ENCODE peak calls at places on chromosomes 2 and 18, in seven cellular contexts. D, I, N, G, Q, A and U are unnamed samples.

GRCh38 chr18:76991021-76991688 is 141.4 kb downstream of the MBP start:
- DNase-seq in D (no peak), I (no peak), N (no peak), G (no peak), Q (no peak), A (no peak), U (no peak)

GRCh38 chr2:18800240-18800971 is 211.0 kb upstream of the NT5C1B start:
- DNase-seq in D (no peak), I (peak), N (no peak), G (no peak), Q (no peak), A (no peak), U (no peak)

GRCh38 chr18:48023334-48024008 is 93.0 kb upstream of the SMAD2 start:
- DNase-seq in D (peak), I (peak), N (peak), G (no peak), Q (peak), A (peak), U (no peak)

GRCh38 chr2:238158807-238159539 is at the start of gene ERFE:
- DNase-seq in D (peak), I (peak), N (no peak), G (no peak), Q (peak), A (peak), U (no peak)

GRCh38 chr2:144583741-144584453 is 64.0 kb upstream of the ZEB2 start:
- DNase-seq in D (peak), I (no peak), N (peak), G (no peak), Q (peak), A (peak), U (peak)

GRCh38 chr2:29129586-29130281 is 14.5 kb downstream of the CLIP4 start:
- DNase-seq in D (peak), I (peak), N (no peak), G (no peak), Q (peak), A (peak), U (no peak)

GRCh38 chr2:12856934-12857660 is 140.4 kb downstream of the TRIB2 start:
- DNase-seq in D (no peak), I (no peak), N (peak), G (no peak), Q (peak), A (peak), U (peak)

GRCh38 chr2:119480718-119481142 is 43.6 kb downstream of the SCTR start:
- DNase-seq in D (no peak), I (no peak), N (no peak), G (peak), Q (peak), A (peak), U (no peak)

GRCh38 chr18:35458677-35459441 is 38.9 kb downstream of the INO80C start:
- DNase-seq in D (peak), I (peak), N (peak), G (no peak), Q (peak), A (peak), U (no peak)

GRCh38 chr18:43396266-43396665 is 119.0 kb upstream of the SYT4 start:
- DNase-seq in D (peak), I (peak), N (no peak), G (no peak), Q (peak), A (peak), U (peak)

GRCh38 chr2:74572178-74572925 is 17.8 kb downstream of the DOK1 start:
- DNase-seq in D (no peak), I (peak), N (no peak), G (no peak), Q (no peak), A (no peak), U (no peak)

GRCh38 chr2:15053542-15053941 is 421.0 kb downstream of the LRATD1 start:
- DNase-seq in D (no peak), I (no peak), N (no peak), G (no peak), Q (no peak), A (no peak), U (no peak)

GRCh38 chr2:206693399-206694137 is 24.6 kb downstream of the DYTN start:
- DNase-seq in D (peak), I (peak), N (peak), G (peak), Q (peak), A (peak), U (peak)

GRCh38 chr18:74082476-74083070 is 65.1 kb downstream of the FBXO15 start:
- DNase-seq in D (peak), I (peak), N (peak), G (no peak), Q (peak), A (peak), U (no peak)

GRCh38 chr2:61993422-61994024 is 88.0 kb downstream of the COMMD1 start:
- DNase-seq in D (peak), I (peak), N (peak), G (no peak), Q (peak), A (peak), U (peak)

GRCh38 chr18:70331456-70332097 is 42.7 kb downstream of the SOCS6 start:
- DNase-seq in D (no peak), I (no peak), N (no peak), G (no peak), Q (no peak), A (no peak), U (no peak)

GRCh38 chr2:190343500-190344274 is at the start of gene INPP1:
- DNase-seq in D (peak), I (peak), N (peak), G (no peak), Q (peak), A (peak), U (no peak)

GRCh38 chr2:190343170-190343499 is 254 bp upstream of the INPP1 start:
- DNase-seq in D (no peak), I (peak), N (no peak), G (peak), Q (no peak), A (no peak), U (no peak)

GRCh38 chr2:190344275-190344827 is 962 bp downstream of the INPP1 start:
- DNase-seq in D (peak), I (peak), N (peak), G (no peak), Q (no peak), A (peak), U (no peak)

GRCh38 chr2:190340369-190340768 is 3.0 kb upstream of the INPP1 start:
- DNase-seq in D (peak), I (peak), N (peak), G (no peak), Q (no peak), A (no peak), U (no peak)

GRCh38 chr2:190342601-190343000 is 788 bp upstream of the INPP1 start:
- DNase-seq in D (no peak), I (no peak), N (no peak), G (no peak), Q (no peak), A (no peak), U (no peak)
- H3K4me3 ChIP-seq in D (no peak), I (no peak), N (no peak), G (no peak), Q (no peak), A (no peak), U (no peak)

DNA sequence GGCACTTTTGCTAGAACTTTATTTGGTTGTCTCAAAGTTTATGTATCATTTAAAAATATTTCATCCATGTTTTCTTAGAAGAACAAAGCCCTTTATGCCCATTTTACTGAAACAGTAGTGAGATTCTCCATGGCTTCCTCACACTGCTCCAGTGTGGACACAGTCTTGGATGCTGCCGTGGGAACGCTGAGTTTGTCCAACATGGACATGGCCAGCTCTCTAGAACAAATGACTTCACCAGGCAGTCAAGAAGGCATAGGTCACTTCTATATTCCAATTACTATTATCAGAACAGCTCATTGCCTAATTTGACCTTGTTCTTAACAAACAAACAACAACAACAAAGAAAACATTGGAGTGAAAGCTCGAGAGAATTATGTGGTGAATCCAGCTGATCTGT is 414.1 kb upstream of the ID2 start:
- DNase-seq in D (no peak), I (no peak), N (no peak), G (no peak), Q (no peak), A (no peak), U (no peak)
- TF ChIP-seq CTCF in D (no peak), I (no peak), N (no peak), G (no peak), Q (no peak), A (no peak), U (no peak)

GRCh38 chr18:50301074-50301473 is 13.6 kb upstream of the CXXC1 start:
- DNase-seq in D (no peak), I (no peak), N (no peak), G (no peak), Q (no peak), A (no peak), U (no peak)
- H3K4me3 ChIP-seq in D (no peak), I (no peak), N (no peak), G (no peak), Q (no peak), A (no peak), U (no peak)

GRCh38 chr2:111072220-111072871 is 48.4 kb upstream of the BCL2L11 start:
- DNase-seq in D (peak), I (no peak), N (peak), G (no peak), Q (peak), A (peak), U (peak)

GRCh38 chr2:111068435-111069058 is 52.2 kb upstream of the BCL2L11 start:
- DNase-seq in D (no peak), I (peak), N (peak), G (no peak), Q (no peak), A (no peak), U (no peak)

GRCh38 chr2:111066062-111066593 is 54.6 kb upstream of the BCL2L11 start:
- DNase-seq in D (no peak), I (no peak), N (no peak), G (no peak), Q (no peak), A (no peak), U (no peak)

GRCh38 chr2:111071480-111072143 is 49.1 kb upstream of the BCL2L11 start:
- DNase-seq in D (peak), I (no peak), N (peak), G (peak), Q (peak), A (peak), U (peak)

DNA sequence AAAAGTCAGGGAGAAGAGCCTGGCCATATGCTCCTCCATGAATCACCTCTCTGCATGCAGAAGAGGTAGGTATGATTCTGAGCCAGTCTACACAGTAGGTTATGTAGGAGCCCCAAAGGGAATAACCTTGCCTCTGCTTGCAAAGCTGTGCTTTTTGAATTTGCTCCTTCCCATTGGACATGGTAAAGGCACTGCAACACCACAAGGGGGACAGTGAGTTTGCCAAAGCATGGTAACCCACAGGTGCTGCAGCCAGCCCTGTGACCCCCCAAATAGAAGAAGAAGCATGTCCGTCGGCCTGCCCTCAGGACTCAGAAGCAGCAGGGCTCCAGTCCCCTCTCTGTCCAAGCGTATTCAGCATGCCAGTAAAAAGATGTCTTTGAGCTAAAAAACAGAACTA is 51.0 kb upstream of the BCL2L11 start:
- DNase-seq in D (peak), I (peak), N (no peak), G (no peak), Q (no peak), A (no peak), U (no peak)
- TF ChIP-seq CTCF in D (no peak), I (peak), N (no peak), G (no peak), Q (peak), A (no peak), U (no peak)